ENCODE peak calls at places on chromosome 1, in five cellular contexts. One of them, this sample, is unnamed.
A peak's percentile ranks its signal among the peaks of the same experiment; 100 is the strongest.

GRCh38 chr1:38336308-38336707 is 289.7 kb upstream of the POU3F1 start:
- DNase-seq in PC-3: no peak
- DNase-seq in OCI-LY7: no peak
- DNase-seq in thyroid gland: no peak
- DNase-seq in left lung: no peak
- DNase-seq in this sample: no peak

GRCh38 chr1:89882348-89883029 is 61.7 kb downstream of the LRRC8D start:
- DNase-seq in PC-3: no peak
- DNase-seq in OCI-LY7: no peak
- DNase-seq in thyroid gland: no peak
- DNase-seq in left lung: no peak
- DNase-seq in this sample: no peak

GRCh38 chr1:11151854-11152612 is 37.1 kb upstream of the ANGPTL7 start:
- DNase-seq in PC-3: peak; percentile 35
- DNase-seq in OCI-LY7: no peak
- DNase-seq in thyroid gland: peak; percentile 45
- DNase-seq in left lung: no peak
- DNase-seq in this sample: no peak

GRCh38 chr1:55571767-55572166 is 356.6 kb upstream of the USP24 start:
- DNase-seq in PC-3: no peak
- DNase-seq in OCI-LY7: no peak
- DNase-seq in thyroid gland: no peak
- DNase-seq in left lung: no peak
- DNase-seq in this sample: no peak

GRCh38 chr1:93878501-93878888 is 511 bp downstream of the DNTTIP2 start:
- DNase-seq in PC-3: peak; percentile 76
- DNase-seq in OCI-LY7: peak; percentile 23
- DNase-seq in thyroid gland: peak; percentile 40
- DNase-seq in left lung: peak; percentile 89
- DNase-seq in this sample: no peak

GRCh38 chr1:63523738-63524137 is 413 bp downstream of the EFCAB7 start:
- DNase-seq in PC-3: no peak
- DNase-seq in OCI-LY7: peak; percentile 21
- DNase-seq in thyroid gland: no peak
- DNase-seq in left lung: no peak
- DNase-seq in this sample: no peak

GRCh38 chr1:6083801-6084467 is 38.2 kb downstream of the KCNAB2 start:
- DNase-seq in PC-3: no peak
- DNase-seq in OCI-LY7: no peak
- DNase-seq in thyroid gland: no peak
- DNase-seq in left lung: peak; percentile 32
- DNase-seq in this sample: no peak

GRCh38 chr1:28359592-28360239 is 9.8 kb upstream of the PHACTR4 start:
- DNase-seq in PC-3: peak; percentile 78
- DNase-seq in OCI-LY7: peak; percentile 77
- DNase-seq in thyroid gland: peak; percentile 83
- DNase-seq in left lung: peak; percentile 81
- DNase-seq in this sample: no peak

GRCh38 chr1:60130703-60131102 is 57.1 kb upstream of the C1orf87 start:
- DNase-seq in PC-3: peak; percentile 4
- DNase-seq in OCI-LY7: no peak
- DNase-seq in thyroid gland: no peak
- DNase-seq in left lung: no peak
- DNase-seq in this sample: no peak

GRCh38 chr1:6351480-6352137 is 42.0 kb downstream of the ACOT7 start:
- DNase-seq in PC-3: no peak
- DNase-seq in OCI-LY7: no peak
- DNase-seq in thyroid gland: peak; percentile 21
- DNase-seq in left lung: peak; percentile 81
- DNase-seq in this sample: no peak

GRCh38 chr1:28470146-28470545 is 35.7 kb upstream of the RCC1 start:
- DNase-seq in PC-3: no peak
- DNase-seq in OCI-LY7: no peak
- DNase-seq in thyroid gland: no peak
- DNase-seq in left lung: no peak
- DNase-seq in this sample: no peak

GRCh38 chr1:91243171-91243570 is 161.5 kb downstream of the HFM1 start:
- DNase-seq in PC-3: no peak
- DNase-seq in OCI-LY7: no peak
- DNase-seq in thyroid gland: no peak
- DNase-seq in left lung: no peak
- DNase-seq in this sample: no peak

GRCh38 chr1:88519156-88519555 is 164.9 kb upstream of the PKN2 start:
- DNase-seq in PC-3: peak; percentile 7
- DNase-seq in OCI-LY7: no peak
- DNase-seq in thyroid gland: no peak
- DNase-seq in left lung: no peak
- DNase-seq in this sample: no peak

GRCh38 chr1:229070168-229070567 is 200.7 kb upstream of the RAB4A start:
- DNase-seq in PC-3: peak; percentile 94
- DNase-seq in OCI-LY7: no peak
- DNase-seq in thyroid gland: peak; percentile 100
- DNase-seq in left lung: peak; percentile 92
- DNase-seq in this sample: peak; percentile 23

GRCh38 chr1:178621822-178622221 is 103.2 kb upstream of the RALGPS2 start:
- DNase-seq in PC-3: no peak
- DNase-seq in OCI-LY7: no peak
- DNase-seq in thyroid gland: no peak
- DNase-seq in left lung: no peak
- DNase-seq in this sample: no peak

GRCh38 chr1:88228153-88228552 is 455.9 kb upstream of the PKN2 start:
- DNase-seq in PC-3: peak; percentile 21
- DNase-seq in OCI-LY7: no peak
- DNase-seq in thyroid gland: no peak
- DNase-seq in left lung: no peak
- DNase-seq in this sample: no peak

GRCh38 chr1:230700132-230700531 is 13.8 kb downstream of the AGT start:
- DNase-seq in PC-3: no peak
- DNase-seq in OCI-LY7: no peak
- DNase-seq in thyroid gland: no peak
- DNase-seq in left lung: no peak
- DNase-seq in this sample: no peak

GRCh38 chr1:167984886-167985489 is 48.1 kb upstream of the MPC2 start:
- DNase-seq in PC-3: no peak
- DNase-seq in OCI-LY7: no peak
- DNase-seq in thyroid gland: no peak
- DNase-seq in left lung: no peak
- DNase-seq in this sample: no peak

GRCh38 chr1:93080424-93080823 is 1.3 kb downstream of the MTF2 start:
- DNase-seq in PC-3: peak; percentile 74
- DNase-seq in OCI-LY7: peak; percentile 86
- DNase-seq in thyroid gland: no peak
- DNase-seq in left lung: no peak
- DNase-seq in this sample: no peak

GRCh38 chr1:214602764-214603657 is at the start of gene CENPF:
- DNase-seq in PC-3: peak; percentile 99
- DNase-seq in OCI-LY7: peak; percentile 97
- DNase-seq in thyroid gland: peak; percentile 95
- DNase-seq in left lung: peak; percentile 93
- DNase-seq in this sample: peak; percentile 67
- TF ChIP-seq CTCF in PC-3: no peak
- TF ChIP-seq CTCF in OCI-LY7: no peak
- TF ChIP-seq CTCF in thyroid gland: no peak
- TF ChIP-seq CTCF in left lung: peak; percentile 20
- TF ChIP-seq CTCF in this sample: no peak

GRCh38 chr1:223824712-223825111 is 21.0 kb downstream of the TP53BP2 start:
- DNase-seq in PC-3: no peak
- DNase-seq in OCI-LY7: no peak
- DNase-seq in thyroid gland: no peak
- DNase-seq in left lung: no peak
- DNase-seq in this sample: no peak
- H3K4me1 ChIP-seq in PC-3: no peaks in the 10 kb centered on the region
- H3K4me1 ChIP-seq in OCI-LY7: peaks cover 10% of the 10 kb centered on the region
- H3K4me1 ChIP-seq in thyroid gland: peaks cover 8% of the 10 kb centered on the region
- H3K4me1 ChIP-seq in left lung: no peaks in the 10 kb centered on the region
- H3K4me1 ChIP-seq in this sample: peaks cover 13% of the 10 kb centered on the region

GRCh38 chr1:107804134-107804533 is 160.8 kb downstream of the VAV3 start:
- DNase-seq in PC-3: no peak
- DNase-seq in OCI-LY7: peak; percentile 64
- DNase-seq in thyroid gland: no peak
- DNase-seq in left lung: no peak
- DNase-seq in this sample: no peak
- H3K4me3 ChIP-seq in PC-3: no peak overlapping the region
- H3K4me3 ChIP-seq in OCI-LY7: peak overlapping the region; percentile 46
- H3K4me3 ChIP-seq in thyroid gland: no peak overlapping the region
- H3K4me3 ChIP-seq in left lung: no peak overlapping the region
- H3K4me3 ChIP-seq in this sample: no peak overlapping the region

GRCh38 chr1:62295921-62296451 is 23.2 kb downstream of the KANK4 start:
- DNase-seq in PC-3: peak; percentile 95
- DNase-seq in OCI-LY7: no peak
- DNase-seq in thyroid gland: no peak
- DNase-seq in left lung: no peak
- DNase-seq in this sample: no peak

GRCh38 chr1:62288224-62288623 is 31.0 kb downstream of the KANK4 start:
- DNase-seq in PC-3: no peak
- DNase-seq in OCI-LY7: no peak
- DNase-seq in thyroid gland: no peak
- DNase-seq in left lung: no peak
- DNase-seq in this sample: no peak

GRCh38 chr1:62288669-62289068 is 30.6 kb downstream of the KANK4 start:
- DNase-seq in PC-3: no peak
- DNase-seq in OCI-LY7: no peak
- DNase-seq in thyroid gland: no peak
- DNase-seq in left lung: no peak
- DNase-seq in this sample: no peak

GRCh38 chr1:62299426-62300200 is 19.6 kb downstream of the KANK4 start:
- DNase-seq in PC-3: peak; percentile 47
- DNase-seq in OCI-LY7: no peak
- DNase-seq in thyroid gland: peak; percentile 25
- DNase-seq in left lung: no peak
- DNase-seq in this sample: no peak

DNA sequence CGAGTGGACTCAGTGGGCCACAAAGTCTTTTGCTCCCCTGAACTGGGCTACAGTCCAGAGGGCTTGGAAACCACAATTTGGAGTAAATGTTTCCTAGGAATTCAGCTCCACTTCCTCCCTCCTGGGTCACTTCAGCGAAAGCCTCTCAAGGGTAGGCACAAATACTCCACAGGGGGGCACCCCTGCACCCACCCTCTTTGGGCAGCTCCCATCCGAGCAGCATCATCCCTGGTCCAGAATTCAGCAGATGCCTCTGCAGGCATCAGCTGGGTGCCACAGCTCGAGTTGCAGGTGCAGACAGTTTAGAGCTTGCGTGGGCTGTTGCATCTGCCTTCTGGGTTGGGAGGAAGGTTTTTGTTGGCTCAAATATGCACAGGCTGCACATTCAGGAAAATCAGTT is 25.0 kb downstream of the KANK4 start:
- DNase-seq in PC-3: peak; percentile 62
- DNase-seq in OCI-LY7: peak; percentile 9
- DNase-seq in thyroid gland: no peak
- DNase-seq in left lung: no peak
- DNase-seq in this sample: no peak
- TF ChIP-seq CTCF in PC-3: peak; percentile 56
- TF ChIP-seq CTCF in OCI-LY7: peak; percentile 59
- TF ChIP-seq CTCF in thyroid gland: no peak
- TF ChIP-seq CTCF in left lung: no peak
- TF ChIP-seq CTCF in this sample: peak; percentile 13

DNA sequence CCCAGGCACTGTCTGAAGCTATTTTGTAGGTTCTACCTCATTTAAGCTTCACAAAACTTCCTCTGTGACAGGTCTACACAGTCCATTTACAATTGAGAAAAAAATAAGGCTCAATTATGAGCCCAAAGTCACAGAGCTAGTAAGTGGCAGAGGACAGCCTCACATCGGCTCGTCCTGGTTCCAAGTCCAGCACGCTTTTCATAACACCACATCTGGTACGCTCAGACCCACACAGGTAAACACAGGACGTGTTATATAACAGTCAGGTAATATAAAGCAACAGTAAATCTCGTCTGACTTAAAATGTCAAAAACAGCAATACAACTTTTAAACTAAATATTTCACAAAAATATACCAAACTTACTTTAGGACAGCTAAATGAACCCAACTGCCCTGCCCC is 13.1 kb downstream of the JAK1 start:
- DNase-seq in PC-3: no peak
- DNase-seq in OCI-LY7: no peak
- DNase-seq in thyroid gland: no peak
- DNase-seq in left lung: no peak
- DNase-seq in this sample: no peak
- H3K4me1 ChIP-seq in PC-3: peaks cover 18% of the 10 kb centered on the region
- H3K4me1 ChIP-seq in OCI-LY7: peaks cover 94% of the 10 kb centered on the region
- H3K4me1 ChIP-seq in thyroid gland: peaks cover 40% of the 10 kb centered on the region
- H3K4me1 ChIP-seq in left lung: peaks cover 22% of the 10 kb centered on the region
- H3K4me1 ChIP-seq in this sample: peaks cover 87% of the 10 kb centered on the region